ENCODE peak calls at places on chromosomes 4 and X, in ten cellular contexts. B is lower lobe of right lung; I is LNCaP clone FGC; T is SK-N-MC; W is breast epithelium; Y is fibroblast of mammary gland; G is GM23248; Z is CD8-positive, alpha-beta T cell; J is dorsolateral prefrontal cortex; N is OCI-LY7. E is an unnamed sample.

GRCh38 chr4:40763228-40763716 is 13.5 kb downstream of the NSUN7 start:
- DNase-seq in B (no peak), I (no peak), T (no peak), W (no peak), Y (peak), G (peak), Z (no peak), J (no peak), N (no peak), E (peak)

GRCh38 chr4:84971319-84971932 is 4.9 kb upstream of the WDFY3 start:
- DNase-seq in B (no peak), I (no peak), T (peak), W (no peak), Y (peak), G (peak), Z (no peak), J (no peak), N (peak), E (no peak)

GRCh38 chrX:10615931-10616780 is 4.2 kb downstream of the MID1 start:
- DNase-seq in B (no peak), I (no peak), T (no peak), W (no peak), Y (peak), G (peak), Z (no peak), J (peak), N (peak), E (no peak)

GRCh38 chr4:181877329-181877848 is 365.8 kb upstream of the TENM3 start:
- DNase-seq in B (no peak), I (no peak), T (no peak), W (no peak), Y (peak), G (no peak), Z (no peak), J (no peak), N (no peak), E (peak)

GRCh38 chrX:51893931-51894696 is 691 bp downstream of the MAGED1 start:
- DNase-seq in B (no peak), I (no peak), T (no peak), W (no peak), Y (peak), G (peak), Z (peak), J (peak), N (peak), E (no peak)

GRCh38 chr4:26206981-26207380 is 113.8 kb upstream of the RBPJ start:
- DNase-seq in B (no peak), I (no peak), T (no peak), W (no peak), Y (peak), G (no peak), Z (no peak), J (no peak), N (no peak), E (no peak)

GRCh38 chr4:89482248-89482647 is 174.6 kb upstream of the GPRIN3 start:
- DNase-seq in B (no peak), I (peak), T (no peak), W (no peak), Y (peak), G (peak), Z (no peak), J (no peak), N (peak), E (no peak)

GRCh38 chrX:46500054-46500453 is 45.2 kb downstream of the ZNF674 start:
- DNase-seq in B (no peak), I (no peak), T (no peak), W (no peak), Y (peak), G (peak), Z (no peak), J (no peak), N (no peak), E (no peak)

GRCh38 chr4:28772066-28772465 is 1911.4 kb downstream of the STIM2 start:
- DNase-seq in B (no peak), I (no peak), T (no peak), W (no peak), Y (peak), G (peak), Z (no peak), J (no peak), N (no peak), E (peak)

GRCh38 chr4:7995135-7995534 is 55.5 kb upstream of the AFAP1 start:
- DNase-seq in B (no peak), I (no peak), T (no peak), W (no peak), Y (no peak), G (no peak), Z (no peak), J (no peak), N (no peak), E (no peak)

GRCh38 chr4:87069037-87069742 is 134.4 kb downstream of the AFF1 start:
- DNase-seq in B (no peak), I (no peak), T (no peak), W (no peak), Y (no peak), G (no peak), Z (no peak), J (no peak), N (no peak), E (no peak)

GRCh38 chr4:121462660-121463261 is 81.9 kb upstream of the QRFPR start:
- DNase-seq in B (no peak), I (peak), T (no peak), W (no peak), Y (peak), G (peak), Z (peak), J (no peak), N (peak), E (peak)

GRCh38 chrX:55759478-55759877 is 41.9 kb downstream of the RRAGB start:
- DNase-seq in B (no peak), I (no peak), T (no peak), W (no peak), Y (no peak), G (no peak), Z (no peak), J (no peak), N (no peak), E (no peak)

GRCh38 chrX:2632533-2633504 is 58.3 kb upstream of the CD99 start:
- DNase-seq in B (no peak), I (no peak), T (no peak), W (no peak), Y (no peak), G (no peak), Z (no peak), J (no peak), N (peak), E (no peak)

GRCh38 chrX:97009391-97009790 is 125.7 kb downstream of the RPA4 start:
- DNase-seq in B (no peak), I (no peak), T (no peak), W (no peak), Y (no peak), G (no peak), Z (no peak), J (no peak), N (no peak), E (no peak)

GRCh38 chr4:19684079-19684478 is 567.6 kb upstream of the SLIT2 start:
- DNase-seq in B (no peak), I (no peak), T (no peak), W (no peak), Y (peak), G (peak), Z (no peak), J (no peak), N (no peak), E (no peak)

GRCh38 chr4:74449571-74450297 is 4.8 kb downstream of the AREG start:
- DNase-seq in B (no peak), I (no peak), T (no peak), W (no peak), Y (peak), G (peak), Z (no peak), J (no peak), N (no peak), E (no peak)

GRCh38 chr4:3145251-3145908 is 70.9 kb downstream of the HTT start:
- DNase-seq in B (no peak), I (no peak), T (no peak), W (no peak), Y (peak), G (peak), Z (no peak), J (no peak), N (no peak), E (no peak)

GRCh38 chrX:12138366-12139313 is at the start of gene FRMPD4:
- DNase-seq in B (no peak), I (no peak), T (no peak), W (no peak), Y (peak), G (no peak), Z (no peak), J (no peak), N (no peak), E (no peak)

GRCh38 chr4:15868065-15868464 is 70.5 kb downstream of the FGFBP1 start:
- DNase-seq in B (no peak), I (no peak), T (no peak), W (no peak), Y (peak), G (peak), Z (no peak), J (no peak), N (no peak), E (no peak)

GRCh38 chr4:140233811-140234696 is 80.1 kb upstream of the MAML3 start:
- DNase-seq in B (no peak), I (no peak), T (no peak), W (no peak), Y (peak), G (peak), Z (no peak), J (no peak), N (no peak), E (peak)

GRCh38 chr4:7001271-7001670 is 41.9 kb upstream of the TADA2B start:
- DNase-seq in B (no peak), I (no peak), T (no peak), W (no peak), Y (no peak), G (no peak), Z (no peak), J (no peak), N (no peak), E (no peak)

GRCh38 chr4:52825311-52826090 is 36.6 kb upstream of the RASL11B start:
- DNase-seq in B (no peak), I (no peak), T (no peak), W (no peak), Y (no peak), G (peak), Z (no peak), J (no peak), N (no peak), E (no peak)

GRCh38 chr4:16750882-16751642 is 147.4 kb downstream of the LDB2 start:
- DNase-seq in B (no peak), I (no peak), T (no peak), W (no peak), Y (no peak), G (no peak), Z (no peak), J (no peak), N (no peak), E (no peak)

GRCh38 chrX:103536732-103537131 is 17.4 kb upstream of the RAB40A start:
- DNase-seq in B (no peak), I (no peak), T (no peak), W (no peak), Y (no peak), G (no peak), Z (no peak), J (no peak), N (no peak), E (no peak)

GRCh38 chr4:104493071-104493831 is 1.4 kb downstream of the CXXC4 start:
- DNase-seq in B (no peak), I (no peak), T (no peak), W (no peak), Y (no peak), G (no peak), Z (no peak), J (no peak), N (no peak), E (no peak)

GRCh38 chr4:108881190-108881589 is 118.3 kb upstream of the ETNPPL start:
- DNase-seq in B (no peak), I (no peak), T (peak), W (no peak), Y (peak), G (peak), Z (no peak), J (no peak), N (no peak), E (peak)

GRCh38 chr4:120718979-120719566 is 203.5 kb downstream of the PRDM5 start:
- DNase-seq in B (no peak), I (no peak), T (no peak), W (no peak), Y (peak), G (peak), Z (peak), J (no peak), N (peak), E (peak)

GRCh38 chr4:170697045-170697444 is 607.3 kb upstream of the AADAT start:
- DNase-seq in B (no peak), I (no peak), T (no peak), W (no peak), Y (no peak), G (no peak), Z (no peak), J (no peak), N (no peak), E (no peak)

GRCh38 chr4:24664956-24665355 is 80.6 kb upstream of the DHX15 start:
- DNase-seq in B (no peak), I (no peak), T (no peak), W (no peak), Y (peak), G (peak), Z (no peak), J (no peak), N (no peak), E (no peak)

GRCh38 chrX:120791013-120791643 is 84.5 kb downstream of the CT47B1 start:
- DNase-seq in B (no peak), I (no peak), T (no peak), W (peak), Y (peak), G (peak), Z (no peak), J (no peak), N (no peak), E (peak)

GRCh38 chr4:128846063-128846462 is 36.6 kb downstream of the JADE1 start:
- DNase-seq in B (no peak), I (no peak), T (no peak), W (no peak), Y (no peak), G (no peak), Z (no peak), J (no peak), N (no peak), E (no peak)

GRCh38 chr4:70705146-70705855 is 16.5 kb upstream of the RUFY3 start:
- DNase-seq in B (peak), I (peak), T (no peak), W (peak), Y (peak), G (peak), Z (peak), J (peak), N (peak), E (no peak)

GRCh38 chr4:161767116-161767515 is 396.7 kb downstream of the FSTL5 start:
- DNase-seq in B (no peak), I (no peak), T (no peak), W (no peak), Y (peak), G (no peak), Z (no peak), J (no peak), N (no peak), E (peak)

GRCh38 chr4:1488831-1489638 is 82.8 kb upstream of the NKX1-1 start:
- DNase-seq in B (peak), I (no peak), T (no peak), W (no peak), Y (no peak), G (no peak), Z (no peak), J (no peak), N (no peak), E (no peak)

GRCh38 chr4:73432169-73433000 is 3.6 kb upstream of the AFP start:
- DNase-seq in B (no peak), I (no peak), T (no peak), W (no peak), Y (no peak), G (no peak), Z (no peak), J (no peak), N (no peak), E (no peak)

GRCh38 chr4:11783588-11783987 is 354.9 kb upstream of the HS3ST1 start:
- DNase-seq in B (no peak), I (no peak), T (no peak), W (no peak), Y (no peak), G (no peak), Z (no peak), J (no peak), N (no peak), E (no peak)

GRCh38 chr4:16337936-16338335 is 111.7 kb upstream of the TAPT1 start:
- DNase-seq in B (no peak), I (no peak), T (no peak), W (no peak), Y (peak), G (peak), Z (no peak), J (no peak), N (no peak), E (peak)

GRCh38 chr4:123478859-123479345 is 82.3 kb downstream of the SPRY1 start:
- DNase-seq in B (peak), I (no peak), T (no peak), W (no peak), Y (no peak), G (no peak), Z (no peak), J (no peak), N (peak), E (peak)

DNA sequence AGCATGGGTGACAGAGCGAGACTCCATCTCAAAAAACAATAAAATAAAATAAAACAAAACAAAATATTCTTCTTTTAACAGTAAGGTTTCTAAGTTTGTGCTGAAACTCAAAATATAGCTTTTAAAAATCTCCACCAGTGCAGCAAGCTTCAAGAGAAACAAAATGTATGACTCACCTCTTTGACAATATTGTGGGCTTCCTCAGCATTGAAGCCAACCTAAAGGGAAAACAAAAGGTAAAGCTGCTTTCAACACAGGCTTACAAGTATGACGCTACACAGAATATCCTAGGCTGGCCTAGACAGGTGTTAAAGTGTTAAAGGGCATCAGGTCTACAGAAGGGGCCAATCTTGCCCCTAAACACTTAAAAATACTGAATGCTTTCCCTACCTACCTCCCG is 1.2 kb downstream of the DYNLT3 start:
- DNase-seq in B (no peak), I (no peak), T (no peak), W (no peak), Y (no peak), G (peak), Z (peak), J (no peak), N (no peak), E (no peak)
- H3K4me3 ChIP-seq in B (peak), I (no peak), T (no peak), W (no peak), Y (no peak), G (peak), Z (no peak), J (no peak), N (no peak), E (no peak)

DNA sequence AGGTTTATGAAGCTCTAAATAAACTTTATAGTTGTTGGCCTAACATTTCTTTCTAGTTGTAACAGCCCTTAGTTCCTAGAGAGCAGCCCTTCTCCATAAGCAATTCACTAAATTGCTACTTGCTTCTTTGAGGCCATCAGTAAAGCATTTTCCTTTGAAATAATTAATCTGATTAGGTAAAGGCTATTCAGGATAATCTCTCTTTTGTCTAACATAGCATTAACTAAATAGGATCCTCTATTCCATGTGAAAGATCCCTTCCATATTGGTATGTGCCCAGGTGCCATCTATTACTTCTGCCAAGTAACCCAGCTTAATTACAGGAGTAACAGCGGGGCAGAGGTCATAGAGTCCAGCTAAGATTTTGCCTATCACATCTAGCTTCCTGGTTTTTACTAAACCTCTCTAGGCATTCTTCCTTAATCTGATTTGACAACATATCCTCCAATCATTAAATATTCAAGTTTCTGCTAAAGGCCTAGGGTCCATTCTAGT is 1408.0 kb downstream of the PCDH18 start:
- DNase-seq in B (no peak), I (no peak), T (no peak), W (no peak), Y (no peak), G (no peak), Z (no peak), J (no peak), N (no peak), E (no peak)
- H3K4me3 ChIP-seq in B (no peak), I (no peak), T (no peak), W (no peak), Y (no peak), G (no peak), Z (no peak), J (no peak), N (no peak), E (no peak)

GRCh38 chr4:77007358-77008230 is 58.0 kb downstream of the SEPTIN11 start:
- DNase-seq in B (peak), I (peak), T (no peak), W (no peak), Y (peak), G (peak), Z (peak), J (no peak), N (no peak), E (peak)
- H3K4me3 ChIP-seq in B (no peak), I (no peak), T (no peak), W (no peak), Y (no peak), G (peak), Z (peak), J (no peak), N (no peak), E (no peak)

GRCh38 chrX:19912-20571 is 261.1 kb upstream of the PLCXD1 start:
- DNase-seq in B (no peak), I (no peak), T (no peak), W (peak), Y (no peak), G (peak), Z (peak), J (peak), N (peak), E (no peak)
- H3K4me3 ChIP-seq in B (no peak), I (peak), T (no peak), W (peak), Y (no peak), G (peak), Z (no peak), J (no peak), N (peak), E (peak)

DNA sequence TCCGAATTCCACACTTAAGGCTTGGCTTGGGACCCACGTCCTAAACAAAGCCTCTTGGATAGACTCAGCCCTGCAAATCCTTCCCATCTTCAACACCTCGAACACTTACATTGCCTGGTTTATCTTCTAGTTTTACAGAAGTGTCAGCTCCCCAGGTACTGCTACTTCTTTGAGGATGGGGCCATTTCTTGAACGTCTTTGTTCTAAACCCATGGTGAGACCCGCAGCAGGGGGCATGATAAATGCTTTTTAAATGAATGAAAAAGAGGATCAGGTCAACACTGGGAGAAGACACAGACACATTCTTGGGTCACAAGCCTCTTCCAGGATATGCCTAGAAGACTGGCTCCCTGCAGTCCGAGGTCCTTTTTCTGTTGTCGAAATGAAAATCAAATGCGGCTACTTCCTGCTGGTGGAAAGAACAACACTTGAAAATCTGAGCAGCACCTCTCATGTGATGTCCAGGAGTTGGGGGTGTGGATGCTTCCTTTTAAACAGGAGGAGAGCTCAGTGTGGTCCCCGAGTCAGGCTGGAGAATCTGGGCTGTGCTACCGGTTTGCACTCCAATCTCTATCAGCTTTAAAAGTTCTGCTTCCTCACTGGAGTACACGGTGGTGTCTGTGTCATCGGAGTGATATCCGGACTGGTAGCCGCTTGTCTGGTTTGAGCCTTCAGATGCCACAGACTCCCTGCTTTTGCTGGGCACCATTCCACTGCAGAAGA is 45.8 kb downstream of the KDR start:
- DNase-seq in B (no peak), I (peak), T (no peak), W (no peak), Y (no peak), G (peak), Z (no peak), J (no peak), N (no peak), E (no peak)
- H3K4me3 ChIP-seq in B (no peak), I (no peak), T (no peak), W (no peak), Y (no peak), G (peak), Z (no peak), J (no peak), N (no peak), E (no peak)

GRCh38 chrX:137547291-137547690 is 18.6 kb upstream of the ZIC3 start:
- DNase-seq in B (no peak), I (no peak), T (no peak), W (no peak), Y (no peak), G (no peak), Z (no peak), J (no peak), N (no peak), E (no peak)
- H3K4me3 ChIP-seq in B (no peak), I (no peak), T (no peak), W (no peak), Y (no peak), G (no peak), Z (no peak), J (no peak), N (no peak), E (no peak)

GRCh38 chr4:47577779-47578553 is 92.9 kb downstream of the ATP10D start:
- DNase-seq in B (no peak), I (no peak), T (no peak), W (no peak), Y (peak), G (peak), Z (no peak), J (no peak), N (no peak), E (peak)
- H3K4me3 ChIP-seq in B (no peak), I (no peak), T (no peak), W (no peak), Y (no peak), G (no peak), Z (no peak), J (no peak), N (no peak), E (no peak)